ENCODE peak calls at places on chromosomes 2 and 18, in four cellular contexts. M is esophagus squamous epithelium, V is AG10803, R is HepG2. S is an unnamed sample.

GRCh38 chr2:118351796-118352195 is 263.5 kb downstream of the INSIG2 start:
- DNase-seq in R (no peak), M (no peak), V (peak), S (no peak)

GRCh38 chr18:13566941-13567762 is 159.2 kb downstream of the FAM210A start:
- DNase-seq in M (no peak), R (no peak), V (no peak), S (no peak)

GRCh38 chr2:218260742-218261423 is at the start of gene GPBAR1:
- DNase-seq in M (no peak), V (no peak), R (peak), S (no peak)

GRCh38 chr2:77147154-77147553 is 375.0 kb downstream of the LRRTM4 start:
- DNase-seq in M (no peak), V (no peak), R (no peak), S (no peak)

GRCh38 chr2:200310545-200310971 is 4.1 kb downstream of the SPATS2L start:
- DNase-seq in M (no peak), V (peak), R (no peak), S (peak)

GRCh38 chr2:16652296-16653082 is 13.1 kb downstream of the CYRIA start:
- DNase-seq in M (no peak), V (no peak), R (no peak), S (peak)

GRCh38 chr2:179917272-179917671 is 55.9 kb upstream of the ZNF385B start:
- DNase-seq in R (peak), V (peak), M (no peak), S (peak)

GRCh38 chr18:25350561-25351201 is 1.3 kb downstream of the ZNF521 start:
- DNase-seq in V (peak), R (no peak), M (no peak), S (peak)

GRCh38 chr2:128722469-128722868 is 403.8 kb upstream of the HS6ST1 start:
- DNase-seq in M (no peak), R (no peak), V (no peak), S (no peak)

GRCh38 chr2:224135881-224136280 is 96.8 kb upstream of the SERPINE2 start:
- DNase-seq in R (no peak), V (no peak), M (no peak), S (no peak)

GRCh38 chr2:47309952-47310800 is 92.8 kb upstream of the MSH2 start:
- DNase-seq in R (peak), M (peak), V (peak), S (peak)

GRCh38 chr2:85838181-85838580 is 50.6 kb downstream of the ST3GAL5 start:
- DNase-seq in R (no peak), M (no peak), V (no peak), S (peak)

GRCh38 chr2:234770081-234770506 is 181.7 kb upstream of the SH3BP4 start:
- DNase-seq in R (no peak), V (no peak), M (no peak), S (peak)

GRCh38 chr2:36650434-36650833 is 46.1 kb upstream of the VIT start:
- DNase-seq in M (no peak), R (no peak), V (no peak), S (no peak)

GRCh38 chr2:88627055-88627855 is at the start of gene EIF2AK3:
- DNase-seq in R (peak), V (peak), M (peak), S (peak)

GRCh38 chr2:20608666-20609348 is 42.1 kb downstream of the HS1BP3 start:
- DNase-seq in R (no peak), M (no peak), V (no peak), S (no peak)

GRCh38 chr2:152354069-152354755 is 19.2 kb downstream of the FMNL2 start:
- DNase-seq in R (no peak), V (peak), M (no peak), S (no peak)

GRCh38 chr2:231960810-231961348 is 634 bp upstream of the DIS3L2 start:
- DNase-seq in M (no peak), R (no peak), V (no peak), S (no peak)

GRCh38 chr18:2486426-2486825 is 84.9 kb downstream of the METTL4 start:
- DNase-seq in M (no peak), V (no peak), R (no peak), S (peak)

GRCh38 chr2:30580394-30580793 is 133.3 kb downstream of the LCLAT1 start:
- DNase-seq in M (no peak), R (no peak), V (no peak), S (no peak)

GRCh38 chr2:160221391-160222276 is 21.6 kb upstream of the ITGB6 start:
- DNase-seq in R (peak), V (peak), M (no peak), S (peak)

GRCh38 chr2:175156534-175156933 is 11.5 kb downstream of the ATF2 start:
- DNase-seq in V (no peak), R (no peak), M (no peak), S (no peak)

GRCh38 chr18:68478246-68478645 is 236.7 kb downstream of the TMX3 start:
- DNase-seq in V (no peak), M (no peak), R (no peak), S (no peak)

GRCh38 chr18:11951390-11951851 is 29.9 kb upstream of the IMPA2 start:
- DNase-seq in M (no peak), R (no peak), V (no peak), S (peak)

GRCh38 chr2:80896576-80896975 is 592.0 kb upstream of the LRRTM1 start:
- DNase-seq in M (no peak), R (no peak), V (no peak), S (no peak)

GRCh38 chr2:71614976-71615768 is 161.8 kb downstream of the DYSF start:
- DNase-seq in M (no peak), R (peak), V (peak), S (peak)

GRCh38 chr18:35143615-35144596 is 96.9 kb upstream of the ZNF397 start:
- DNase-seq in R (peak), V (peak), M (no peak), S (peak)

GRCh38 chr18:64110692-64111480 is 38.0 kb downstream of the LINC00305 start:
- DNase-seq in R (no peak), V (no peak), M (no peak), S (peak)

GRCh38 chr2:13046557-13047165 is 329.9 kb downstream of the TRIB2 start:
- DNase-seq in M (no peak), V (peak), R (peak), S (peak)

GRCh38 chr2:109257653-109258052 is 128.6 kb downstream of the SH3RF3 start:
- DNase-seq in R (no peak), M (no peak), V (peak), S (no peak)

GRCh38 chr18:50051288-50051687 is 143.7 kb downstream of the MYO5B start:
- DNase-seq in M (no peak), V (no peak), R (peak), S (peak)

GRCh38 chr2:47534179-47534919 is 131.4 kb downstream of the MSH2 start:
- DNase-seq in V (peak), R (no peak), M (no peak), S (peak)

GRCh38 chr2:41038408-41038807 is 586.5 kb upstream of the SLC8A1 start:
- DNase-seq in V (peak), M (no peak), R (no peak), S (peak)

GRCh38 chr18:73551211-73551610 is 596.4 kb downstream of the FBXO15 start:
- DNase-seq in R (no peak), M (no peak), V (no peak), S (no peak)

GRCh38 chr2:70083344-70084156 is 3.7 kb upstream of the PCBP1 start:
- DNase-seq in M (no peak), R (peak), V (no peak), S (no peak)

GRCh38 chr2:130370490-130370889 is 14.6 kb downstream of the PTPN18 start:
- DNase-seq in M (no peak), R (no peak), V (no peak), S (no peak)

GRCh38 chr18:2970762-2971659 is 41.9 kb downstream of the LPIN2 start:
- DNase-seq in R (no peak), V (no peak), M (no peak), S (peak)

GRCh38 chr2:54208364-54209240 is 47.4 kb downstream of the TSPYL6 start:
- DNase-seq in R (peak), M (no peak), V (peak), S (peak)

GRCh38 chr2:47038656-47039501 is 116.2 kb downstream of the STPG4 start:
- DNase-seq in R (no peak), V (no peak), M (no peak), S (no peak)

GRCh38 chr2:211251016-211251415 is 694.6 kb downstream of the CPS1 start:
- DNase-seq in R (no peak), V (no peak), M (no peak), S (no peak)

GRCh38 chr2:211248841-211249240 is 692.4 kb downstream of the CPS1 start:
- DNase-seq in V (no peak), R (no peak), M (no peak), S (no peak)

GRCh38 chr2:211241891-211242290 is 685.5 kb downstream of the CPS1 start:
- DNase-seq in M (no peak), R (no peak), V (no peak), S (no peak)

GRCh38 chr2:211247751-211248150 is 691.4 kb downstream of the CPS1 start:
- DNase-seq in V (no peak), R (no peak), M (no peak), S (no peak)
- TF ChIP-seq CTCF in V (no peak), R (no peak), M (no peak), S (no peak)

DNA sequence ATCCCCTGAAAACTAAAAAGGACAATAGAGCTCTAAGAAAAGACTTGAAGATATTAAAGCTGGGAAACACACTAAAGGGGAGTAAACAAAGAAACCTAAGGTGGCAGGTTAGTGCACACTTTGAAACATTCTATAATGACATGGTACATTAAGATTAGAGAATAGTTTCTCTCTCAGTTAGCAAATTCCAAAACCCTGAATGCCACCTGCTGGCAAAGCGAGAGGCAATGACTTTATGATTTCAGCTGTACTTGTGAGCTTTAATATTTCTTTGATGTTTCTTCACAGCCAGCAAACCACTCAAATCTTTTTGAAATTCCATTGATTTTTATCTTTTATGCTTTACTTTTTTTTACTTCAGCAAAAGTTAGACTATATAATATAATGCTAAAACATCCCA is 86.3 kb downstream of the LRP2 start:
- DNase-seq in R (no peak), M (no peak), V (no peak), S (peak)
- TF ChIP-seq CTCF in R (peak), M (peak), V (no peak), S (peak)

GRCh38 chr18:32549248-32549842 is 78.7 kb upstream of the GAREM1 start:
- DNase-seq in V (peak), R (peak), M (no peak), S (peak)

GRCh38 chr18:32553174-32553573 is 82.5 kb upstream of the GAREM1 start:
- DNase-seq in R (no peak), M (no peak), V (no peak), S (no peak)

GRCh38 chr18:32548688-32549087 is 78.0 kb upstream of the GAREM1 start:
- DNase-seq in M (no peak), V (no peak), R (no peak), S (peak)

GRCh38 chr18:32552421-32553030 is 81.8 kb upstream of the GAREM1 start:
- DNase-seq in R (peak), M (no peak), V (peak), S (peak)

GRCh38 chr18:32550958-32551357 is 80.3 kb upstream of the GAREM1 start:
- DNase-seq in R (peak), V (no peak), M (no peak), S (peak)
- TF ChIP-seq CTCF in R (no peak), V (no peak), M (no peak), S (peak)

GRCh38 chr18:45567123-45567522 is 48.2 kb upstream of the SLC14A2 start:
- DNase-seq in V (peak), R (no peak), M (no peak), S (peak)

GRCh38 chr18:45571161-45571560 is 44.1 kb upstream of the SLC14A2 start:
- DNase-seq in R (no peak), V (no peak), M (no peak), S (no peak)

GRCh38 chr18:45569566-45569965 is 45.7 kb upstream of the SLC14A2 start:
- DNase-seq in R (no peak), V (peak), M (no peak), S (no peak)

GRCh38 chr18:45568017-45568416 is 47.3 kb upstream of the SLC14A2 start:
- DNase-seq in R (no peak), V (no peak), M (no peak), S (no peak)

GRCh38 chr18:45571714-45572113 is 43.6 kb upstream of the SLC14A2 start:
- DNase-seq in R (no peak), V (no peak), M (no peak), S (peak)
- TF ChIP-seq CTCF in R (no peak), V (peak), M (peak), S (peak)

S was measured in choroid plexus epithelial cell.